ENCODE peak calls at places on chromosomes 2 and 18, in ten cellular contexts. One of them, this sample, is unnamed.

GRCh38 chr18:57135705-57136104 is 11.2 kb upstream of the BOD1L2 start:
- DNase-seq in K562: no peak
- DNase-seq in stomach: no peak
- DNase-seq in naive thymus-derived CD4-positive, alpha-beta T cell: no peak
- DNase-seq in left ventricle myocardium inferior: no peak
- DNase-seq in aorta: no peak
- DNase-seq in body of pancreas: no peak
- DNase-seq in CD8-positive, alpha-beta memory T cell: no peak
- DNase-seq in vagina: no peak
- DNase-seq in gastrocnemius medialis: no peak
- DNase-seq in this sample: no peak

GRCh38 chr2:28368417-28368798 is 24.2 kb upstream of the FOSL2 start:
- DNase-seq in body of pancreas: no peak
- DNase-seq in vagina: no peak
- DNase-seq in naive thymus-derived CD4-positive, alpha-beta T cell: no peak
- DNase-seq in stomach: no peak
- DNase-seq in gastrocnemius medialis: no peak
- DNase-seq in K562: no peak
- DNase-seq in CD8-positive, alpha-beta memory T cell: no peak
- DNase-seq in aorta: no peak
- DNase-seq in left ventricle myocardium inferior: no peak
- DNase-seq in this sample: no peak

GRCh38 chr2:26438526-26438925 is 36.8 kb downstream of the DRC1 start:
- DNase-seq in naive thymus-derived CD4-positive, alpha-beta T cell: no peak
- DNase-seq in vagina: no peak
- DNase-seq in K562: no peak
- DNase-seq in gastrocnemius medialis: no peak
- DNase-seq in CD8-positive, alpha-beta memory T cell: no peak
- DNase-seq in left ventricle myocardium inferior: no peak
- DNase-seq in aorta: no peak
- DNase-seq in stomach: no peak
- DNase-seq in body of pancreas: no peak
- DNase-seq in this sample: no peak

GRCh38 chr2:189178726-189179606 is 595 bp downstream of the COL5A2 start:
- DNase-seq in gastrocnemius medialis: no peak
- DNase-seq in naive thymus-derived CD4-positive, alpha-beta T cell: no peak
- DNase-seq in body of pancreas: no peak
- DNase-seq in left ventricle myocardium inferior: peak; percentile 17
- DNase-seq in stomach: no peak
- DNase-seq in K562: no peak
- DNase-seq in aorta: no peak
- DNase-seq in CD8-positive, alpha-beta memory T cell: no peak
- DNase-seq in vagina: no peak
- DNase-seq in this sample: no peak

GRCh38 chr2:138104071-138104470 is 139.8 kb downstream of the HNMT start:
- DNase-seq in aorta: no peak
- DNase-seq in CD8-positive, alpha-beta memory T cell: no peak
- DNase-seq in body of pancreas: no peak
- DNase-seq in vagina: no peak
- DNase-seq in naive thymus-derived CD4-positive, alpha-beta T cell: no peak
- DNase-seq in stomach: no peak
- DNase-seq in gastrocnemius medialis: no peak
- DNase-seq in K562: no peak
- DNase-seq in left ventricle myocardium inferior: no peak
- DNase-seq in this sample: no peak

GRCh38 chr2:105610444-105611327 is 134.0 kb upstream of the NCK2 start:
- DNase-seq in stomach: no peak
- DNase-seq in K562: no peak
- DNase-seq in CD8-positive, alpha-beta memory T cell: no peak
- DNase-seq in naive thymus-derived CD4-positive, alpha-beta T cell: no peak
- DNase-seq in left ventricle myocardium inferior: no peak
- DNase-seq in gastrocnemius medialis: no peak
- DNase-seq in body of pancreas: no peak
- DNase-seq in aorta: no peak
- DNase-seq in vagina: no peak
- DNase-seq in this sample: peak; percentile 60

GRCh38 chr2:176638167-176639015 is 369.1 kb downstream of the MTX2 start:
- DNase-seq in left ventricle myocardium inferior: peak; percentile 62
- DNase-seq in K562: peak; percentile 78
- DNase-seq in aorta: peak; percentile 94
- DNase-seq in gastrocnemius medialis: peak; percentile 37
- DNase-seq in naive thymus-derived CD4-positive, alpha-beta T cell: peak; percentile 67
- DNase-seq in stomach: peak; percentile 63
- DNase-seq in CD8-positive, alpha-beta memory T cell: peak; percentile 37
- DNase-seq in body of pancreas: peak; percentile 71
- DNase-seq in vagina: no peak
- DNase-seq in this sample: peak; percentile 15

GRCh38 chr2:201196803-201197202 is 13.9 kb downstream of the CASP10 start:
- DNase-seq in stomach: no peak
- DNase-seq in body of pancreas: no peak
- DNase-seq in K562: no peak
- DNase-seq in gastrocnemius medialis: no peak
- DNase-seq in CD8-positive, alpha-beta memory T cell: no peak
- DNase-seq in vagina: no peak
- DNase-seq in naive thymus-derived CD4-positive, alpha-beta T cell: no peak
- DNase-seq in aorta: no peak
- DNase-seq in left ventricle myocardium inferior: no peak
- DNase-seq in this sample: no peak

GRCh38 chr18:75320506-75320905 is 107.0 kb downstream of the SMIM21 start:
- DNase-seq in left ventricle myocardium inferior: no peak
- DNase-seq in CD8-positive, alpha-beta memory T cell: no peak
- DNase-seq in naive thymus-derived CD4-positive, alpha-beta T cell: no peak
- DNase-seq in gastrocnemius medialis: no peak
- DNase-seq in aorta: no peak
- DNase-seq in stomach: no peak
- DNase-seq in body of pancreas: no peak
- DNase-seq in vagina: no peak
- DNase-seq in K562: no peak
- DNase-seq in this sample: no peak

GRCh38 chr2:170088776-170089175 is 89.2 kb upstream of the MYO3B start:
- DNase-seq in vagina: no peak
- DNase-seq in stomach: no peak
- DNase-seq in aorta: no peak
- DNase-seq in K562: no peak
- DNase-seq in gastrocnemius medialis: no peak
- DNase-seq in naive thymus-derived CD4-positive, alpha-beta T cell: no peak
- DNase-seq in left ventricle myocardium inferior: no peak
- DNase-seq in body of pancreas: no peak
- DNase-seq in CD8-positive, alpha-beta memory T cell: no peak
- DNase-seq in this sample: no peak

GRCh38 chr18:43364535-43364934 is 87.2 kb upstream of the SYT4 start:
- DNase-seq in CD8-positive, alpha-beta memory T cell: no peak
- DNase-seq in body of pancreas: no peak
- DNase-seq in aorta: no peak
- DNase-seq in K562: no peak
- DNase-seq in gastrocnemius medialis: no peak
- DNase-seq in left ventricle myocardium inferior: no peak
- DNase-seq in vagina: no peak
- DNase-seq in naive thymus-derived CD4-positive, alpha-beta T cell: no peak
- DNase-seq in stomach: no peak
- DNase-seq in this sample: no peak

GRCh38 chr2:70962211-70962884 is 16.1 kb upstream of the ANKRD53 start:
- DNase-seq in CD8-positive, alpha-beta memory T cell: no peak
- DNase-seq in left ventricle myocardium inferior: no peak
- DNase-seq in K562: no peak
- DNase-seq in aorta: peak; percentile 51
- DNase-seq in body of pancreas: no peak
- DNase-seq in gastrocnemius medialis: no peak
- DNase-seq in naive thymus-derived CD4-positive, alpha-beta T cell: no peak
- DNase-seq in stomach: no peak
- DNase-seq in vagina: no peak
- DNase-seq in this sample: no peak

GRCh38 chr18:73684651-73685050 is 463.0 kb downstream of the FBXO15 start:
- DNase-seq in CD8-positive, alpha-beta memory T cell: no peak
- DNase-seq in body of pancreas: no peak
- DNase-seq in stomach: no peak
- DNase-seq in aorta: no peak
- DNase-seq in left ventricle myocardium inferior: no peak
- DNase-seq in vagina: no peak
- DNase-seq in naive thymus-derived CD4-positive, alpha-beta T cell: no peak
- DNase-seq in K562: no peak
- DNase-seq in gastrocnemius medialis: no peak
- DNase-seq in this sample: no peak

DNA sequence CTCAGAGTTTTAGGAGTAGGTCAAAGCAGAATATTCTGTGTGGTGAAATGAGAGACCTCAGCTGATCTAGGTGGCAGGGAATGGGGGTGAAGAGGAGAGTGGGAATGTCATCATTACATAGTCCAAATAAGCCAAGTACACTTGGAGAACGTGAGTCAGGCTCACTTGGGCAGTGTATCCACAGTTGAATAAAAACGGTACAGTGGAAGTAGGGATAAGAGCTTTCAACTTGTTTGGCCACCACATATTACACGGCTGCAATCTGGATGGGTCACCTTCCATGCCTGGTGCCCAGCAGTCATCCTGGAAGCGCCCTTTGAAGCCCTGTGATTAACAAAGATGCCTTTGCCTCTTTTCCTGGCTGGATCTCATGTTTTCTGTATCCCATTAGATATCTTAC is 28.6 kb downstream of the MIB1 start:
- DNase-seq in naive thymus-derived CD4-positive, alpha-beta T cell: no peak
- DNase-seq in vagina: no peak
- DNase-seq in gastrocnemius medialis: no peak
- DNase-seq in aorta: no peak
- DNase-seq in left ventricle myocardium inferior: no peak
- DNase-seq in stomach: no peak
- DNase-seq in CD8-positive, alpha-beta memory T cell: no peak
- DNase-seq in body of pancreas: no peak
- DNase-seq in K562: no peak
- DNase-seq in this sample: no peak
- H3K36me3 ChIP-seq in naive thymus-derived CD4-positive, alpha-beta T cell: peaks cover 7% of the 10 kb centered on the region
- H3K36me3 ChIP-seq in vagina: peaks cover 33% of the 10 kb centered on the region
- H3K36me3 ChIP-seq in gastrocnemius medialis: peaks cover 39% of the 10 kb centered on the region
- H3K36me3 ChIP-seq in aorta: no peaks in the 10 kb centered on the region
- H3K36me3 ChIP-seq in left ventricle myocardium inferior: peaks cover 49% of the 10 kb centered on the region
- H3K36me3 ChIP-seq in stomach: peaks cover 5% of the 10 kb centered on the region
- H3K36me3 ChIP-seq in CD8-positive, alpha-beta memory T cell: peaks cover 11% of the 10 kb centered on the region
- H3K36me3 ChIP-seq in body of pancreas: no peaks in the 10 kb centered on the region
- H3K36me3 ChIP-seq in K562: peaks cover 43% of the 10 kb centered on the region
- H3K36me3 ChIP-seq in this sample: peaks cover 48% of the 10 kb centered on the region

DNA sequence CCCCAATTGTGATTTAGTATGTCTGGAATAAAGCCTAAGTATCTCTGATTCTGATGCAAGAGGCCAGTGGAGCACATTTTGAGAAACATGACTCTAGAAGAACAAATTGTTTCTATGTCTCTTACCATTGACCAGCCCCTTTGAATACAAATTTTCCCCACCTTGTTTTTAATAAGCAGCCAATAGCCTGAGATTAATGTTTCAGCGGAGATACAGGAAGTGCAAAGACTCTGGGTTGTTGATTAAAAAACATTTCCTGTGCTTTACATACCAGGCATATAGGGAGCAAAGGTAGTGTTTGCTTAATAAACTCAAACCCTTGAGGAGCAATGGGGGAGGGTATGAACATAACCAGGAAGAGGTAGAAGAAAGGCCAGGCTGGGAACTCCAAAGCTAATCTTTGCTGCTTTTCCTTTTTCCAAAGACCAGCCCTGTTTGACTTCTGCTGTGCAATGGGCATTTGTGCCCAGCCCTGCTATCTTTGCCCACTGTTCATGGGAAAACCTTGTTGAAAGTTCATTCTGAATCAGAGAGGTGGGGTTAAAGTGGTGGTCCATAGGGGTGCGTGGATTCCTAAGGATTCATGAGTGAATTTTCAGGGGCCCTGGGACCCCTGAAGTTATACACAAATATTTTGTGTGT is 29.3 kb downstream of the UPP2 start:
- DNase-seq in CD8-positive, alpha-beta memory T cell: no peak
- DNase-seq in aorta: no peak
- DNase-seq in gastrocnemius medialis: no peak
- DNase-seq in vagina: no peak
- DNase-seq in naive thymus-derived CD4-positive, alpha-beta T cell: no peak
- DNase-seq in left ventricle myocardium inferior: no peak
- DNase-seq in K562: no peak
- DNase-seq in body of pancreas: no peak
- DNase-seq in stomach: no peak
- DNase-seq in this sample: peak; percentile 96
- H3K36me3 ChIP-seq in CD8-positive, alpha-beta memory T cell: no peaks in the 10 kb centered on the region
- H3K36me3 ChIP-seq in aorta: no peaks in the 10 kb centered on the region
- H3K36me3 ChIP-seq in gastrocnemius medialis: no peaks in the 10 kb centered on the region
- H3K36me3 ChIP-seq in vagina: no peaks in the 10 kb centered on the region
- H3K36me3 ChIP-seq in naive thymus-derived CD4-positive, alpha-beta T cell: no peaks in the 10 kb centered on the region
- H3K36me3 ChIP-seq in left ventricle myocardium inferior: no peaks in the 10 kb centered on the region
- H3K36me3 ChIP-seq in K562: no peaks in the 10 kb centered on the region
- H3K36me3 ChIP-seq in body of pancreas: no peaks in the 10 kb centered on the region
- H3K36me3 ChIP-seq in stomach: no peaks in the 10 kb centered on the region
- H3K36me3 ChIP-seq in this sample: no peaks in the 10 kb centered on the region

GRCh38 chr18:9133225-9133624 is 3.4 kb upstream of the ANKRD12 start:
- DNase-seq in naive thymus-derived CD4-positive, alpha-beta T cell: no peak
- DNase-seq in CD8-positive, alpha-beta memory T cell: no peak
- DNase-seq in body of pancreas: no peak
- DNase-seq in left ventricle myocardium inferior: no peak
- DNase-seq in stomach: no peak
- DNase-seq in vagina: no peak
- DNase-seq in K562: no peak
- DNase-seq in aorta: no peak
- DNase-seq in gastrocnemius medialis: no peak
- DNase-seq in this sample: no peak
- H3K36me3 ChIP-seq in naive thymus-derived CD4-positive, alpha-beta T cell: no peaks in the 10 kb centered on the region
- H3K36me3 ChIP-seq in CD8-positive, alpha-beta memory T cell: peaks cover 18% of the 10 kb centered on the region
- H3K36me3 ChIP-seq in body of pancreas: no peaks in the 10 kb centered on the region
- H3K36me3 ChIP-seq in left ventricle myocardium inferior: peaks cover 58% of the 10 kb centered on the region
- H3K36me3 ChIP-seq in stomach: peaks cover 11% of the 10 kb centered on the region
- H3K36me3 ChIP-seq in vagina: peaks cover 17% of the 10 kb centered on the region
- H3K36me3 ChIP-seq in K562: peaks cover 70% of the 10 kb centered on the region
- H3K36me3 ChIP-seq in aorta: peaks cover 4% of the 10 kb centered on the region
- H3K36me3 ChIP-seq in gastrocnemius medialis: peaks cover 40% of the 10 kb centered on the region
- H3K36me3 ChIP-seq in this sample: peaks cover 5% of the 10 kb centered on the region

GRCh38 chr2:46669016-46669415 is 189.7 kb downstream of the TMEM247 start:
- DNase-seq in K562: no peak
- DNase-seq in gastrocnemius medialis: no peak
- DNase-seq in body of pancreas: no peak
- DNase-seq in naive thymus-derived CD4-positive, alpha-beta T cell: no peak
- DNase-seq in aorta: no peak
- DNase-seq in CD8-positive, alpha-beta memory T cell: no peak
- DNase-seq in stomach: no peak
- DNase-seq in left ventricle myocardium inferior: no peak
- DNase-seq in vagina: no peak
- DNase-seq in this sample: no peak

GRCh38 chr2:46669996-46670793 is 190.8 kb downstream of the TMEM247 start:
- DNase-seq in body of pancreas: no peak
- DNase-seq in K562: no peak
- DNase-seq in CD8-positive, alpha-beta memory T cell: no peak
- DNase-seq in aorta: no peak
- DNase-seq in gastrocnemius medialis: no peak
- DNase-seq in left ventricle myocardium inferior: no peak
- DNase-seq in stomach: no peak
- DNase-seq in naive thymus-derived CD4-positive, alpha-beta T cell: no peak
- DNase-seq in vagina: no peak
- DNase-seq in this sample: no peak

GRCh38 chr2:46676198-46676597 is 196.8 kb downstream of the TMEM247 start:
- DNase-seq in aorta: no peak
- DNase-seq in vagina: no peak
- DNase-seq in naive thymus-derived CD4-positive, alpha-beta T cell: no peak
- DNase-seq in gastrocnemius medialis: no peak
- DNase-seq in stomach: no peak
- DNase-seq in CD8-positive, alpha-beta memory T cell: no peak
- DNase-seq in left ventricle myocardium inferior: no peak
- DNase-seq in K562: no peak
- DNase-seq in body of pancreas: no peak
- DNase-seq in this sample: no peak

GRCh38 chr2:46674451-46674850 is 195.1 kb downstream of the TMEM247 start:
- DNase-seq in CD8-positive, alpha-beta memory T cell: no peak
- DNase-seq in vagina: no peak
- DNase-seq in naive thymus-derived CD4-positive, alpha-beta T cell: no peak
- DNase-seq in body of pancreas: no peak
- DNase-seq in left ventricle myocardium inferior: no peak
- DNase-seq in K562: no peak
- DNase-seq in gastrocnemius medialis: no peak
- DNase-seq in stomach: no peak
- DNase-seq in aorta: no peak
- DNase-seq in this sample: no peak

GRCh38 chr2:46672752-46673151 is 193.4 kb downstream of the TMEM247 start:
- DNase-seq in CD8-positive, alpha-beta memory T cell: no peak
- DNase-seq in aorta: no peak
- DNase-seq in naive thymus-derived CD4-positive, alpha-beta T cell: no peak
- DNase-seq in stomach: no peak
- DNase-seq in body of pancreas: no peak
- DNase-seq in K562: no peak
- DNase-seq in vagina: no peak
- DNase-seq in left ventricle myocardium inferior: no peak
- DNase-seq in gastrocnemius medialis: no peak
- DNase-seq in this sample: no peak
- H3K36me3 ChIP-seq in CD8-positive, alpha-beta memory T cell: no peaks in the 10 kb centered on the region
- H3K36me3 ChIP-seq in aorta: no peaks in the 10 kb centered on the region
- H3K36me3 ChIP-seq in naive thymus-derived CD4-positive, alpha-beta T cell: no peaks in the 10 kb centered on the region
- H3K36me3 ChIP-seq in stomach: no peaks in the 10 kb centered on the region
- H3K36me3 ChIP-seq in body of pancreas: no peaks in the 10 kb centered on the region
- H3K36me3 ChIP-seq in K562: no peaks in the 10 kb centered on the region
- H3K36me3 ChIP-seq in vagina: no peaks in the 10 kb centered on the region
- H3K36me3 ChIP-seq in left ventricle myocardium inferior: no peaks in the 10 kb centered on the region
- H3K36me3 ChIP-seq in gastrocnemius medialis: no peaks in the 10 kb centered on the region
- H3K36me3 ChIP-seq in this sample: no peaks in the 10 kb centered on the region

This sample was measured in HepG2.